ENCODE peak calls at places on chromosomes 11 and 22, in six cellular contexts. I is PC-3, B is fibroblast of lung, T is DND-41, L is astrocyte, H is GM23248. V is an unnamed sample. For H3K4me1, the result is how much of the 10 kb centered on the place peaks cover.

GRCh38 chr11:111941963-111942362 is 4.8 kb downstream of the DIXDC1 start:
- DNase-seq in I (peak), B (no peak), T (no peak), L (no peak), H (peak), V (no peak)

GRCh38 chr11:84914511-84914910 is 712.6 kb downstream of the DLG2 start:
- DNase-seq in I (no peak), B (no peak), T (no peak), L (no peak), H (no peak), V (no peak)

GRCh38 chr11:2898366-2899079 is 12.9 kb upstream of the CDKN1C start:
- DNase-seq in I (peak), B (peak), T (peak), L (peak), H (peak), V (peak)

GRCh38 chr11:69930081-69931059 is 111.2 kb upstream of the FGF3 start:
- DNase-seq in I (no peak), B (no peak), T (no peak), L (no peak), H (no peak), V (no peak)

GRCh38 chr22:25070870-25071465 is 118.5 kb downstream of the KIAA1671 start:
- DNase-seq in I (no peak), B (peak), T (no peak), L (peak), H (no peak), V (no peak)

GRCh38 chr11:8252946-8253345 is 10.7 kb downstream of the LMO1 start:
- DNase-seq in I (no peak), B (no peak), T (no peak), L (no peak), H (no peak), V (no peak)

GRCh38 chr22:30180616-30181015 is 65.9 kb downstream of the LIF start:
- DNase-seq in I (no peak), B (no peak), T (no peak), L (no peak), H (no peak), V (no peak)

GRCh38 chr11:58629857-58630256 is 7.4 kb downstream of the CNTF start:
- DNase-seq in I (peak), B (peak), T (peak), L (peak), H (peak), V (peak)

GRCh38 chr22:24428751-24429410 is 1.5 kb downstream of the ADORA2A start:
- DNase-seq in I (no peak), B (no peak), T (no peak), L (no peak), H (no peak), V (no peak)

GRCh38 chr11:45931739-45932138 is 9.3 kb downstream of the LARGE2 start:
- DNase-seq in I (no peak), B (no peak), T (no peak), L (no peak), H (no peak), V (no peak)

GRCh38 chr22:33321466-33321865 is 263.3 kb upstream of the SYN3 start:
- DNase-seq in I (no peak), B (no peak), T (no peak), L (no peak), H (no peak), V (no peak)

GRCh38 chr11:117980716-117981115 is 5.5 kb upstream of the IL10RA start:
- DNase-seq in I (no peak), B (no peak), T (no peak), L (no peak), H (no peak), V (no peak)

GRCh38 chr11:92266821-92267220 is 42.2 kb downstream of the FAT3 start:
- DNase-seq in I (no peak), B (no peak), T (no peak), L (no peak), H (no peak), V (no peak)

GRCh38 chr11:65069217-65069616 is 10.9 kb upstream of the NAALADL1 start:
- DNase-seq in I (no peak), B (no peak), T (no peak), L (no peak), H (no peak), V (no peak)

GRCh38 chr11:40291304-40292100 is 1168.0 kb downstream of the LRRC4C start:
- DNase-seq in I (no peak), B (peak), T (no peak), L (no peak), H (no peak), V (no peak)

GRCh38 chr22:49142281-49142680 is 685.4 kb downstream of the BRD1 start:
- DNase-seq in I (no peak), B (no peak), T (no peak), L (no peak), H (no peak), V (no peak)

GRCh38 chr11:22554221-22554620 is 71.4 kb downstream of the FANCF start:
- DNase-seq in I (no peak), B (no peak), T (no peak), L (no peak), H (no peak), V (no peak)

GRCh38 chr11:62353841-62354240 is 16.6 kb downstream of the ASRGL1 start:
- DNase-seq in I (peak), B (no peak), T (no peak), L (no peak), H (no peak), V (no peak)

GRCh38 chr11:5069272-5069671 is at the start of gene OR52E1:
- DNase-seq in I (no peak), B (no peak), T (no peak), L (no peak), H (no peak), V (no peak)

GRCh38 chr11:68974421-68975194 is 6.2 kb downstream of the MRGPRD start:
- DNase-seq in I (peak), B (peak), T (peak), L (no peak), H (peak), V (peak)

GRCh38 chr22:20131593-20131855 is at the start of gene ZDHHC8:
- DNase-seq in I (no peak), B (peak), T (peak), L (no peak), H (peak), V (no peak)

GRCh38 chr11:122178795-122179194 is 62.8 kb upstream of the BLID start:
- DNase-seq in I (peak), B (no peak), T (no peak), L (no peak), H (peak), V (peak)

GRCh38 chr22:44186737-44187136 is 6.0 kb downstream of the PARVG start:
- DNase-seq in I (no peak), B (no peak), T (no peak), L (no peak), H (no peak), V (no peak)
- H3K4me1 ChIP-seq in I (under half), B (under half), T (under half), L (under half), H (under half), V (under half)

DNA sequence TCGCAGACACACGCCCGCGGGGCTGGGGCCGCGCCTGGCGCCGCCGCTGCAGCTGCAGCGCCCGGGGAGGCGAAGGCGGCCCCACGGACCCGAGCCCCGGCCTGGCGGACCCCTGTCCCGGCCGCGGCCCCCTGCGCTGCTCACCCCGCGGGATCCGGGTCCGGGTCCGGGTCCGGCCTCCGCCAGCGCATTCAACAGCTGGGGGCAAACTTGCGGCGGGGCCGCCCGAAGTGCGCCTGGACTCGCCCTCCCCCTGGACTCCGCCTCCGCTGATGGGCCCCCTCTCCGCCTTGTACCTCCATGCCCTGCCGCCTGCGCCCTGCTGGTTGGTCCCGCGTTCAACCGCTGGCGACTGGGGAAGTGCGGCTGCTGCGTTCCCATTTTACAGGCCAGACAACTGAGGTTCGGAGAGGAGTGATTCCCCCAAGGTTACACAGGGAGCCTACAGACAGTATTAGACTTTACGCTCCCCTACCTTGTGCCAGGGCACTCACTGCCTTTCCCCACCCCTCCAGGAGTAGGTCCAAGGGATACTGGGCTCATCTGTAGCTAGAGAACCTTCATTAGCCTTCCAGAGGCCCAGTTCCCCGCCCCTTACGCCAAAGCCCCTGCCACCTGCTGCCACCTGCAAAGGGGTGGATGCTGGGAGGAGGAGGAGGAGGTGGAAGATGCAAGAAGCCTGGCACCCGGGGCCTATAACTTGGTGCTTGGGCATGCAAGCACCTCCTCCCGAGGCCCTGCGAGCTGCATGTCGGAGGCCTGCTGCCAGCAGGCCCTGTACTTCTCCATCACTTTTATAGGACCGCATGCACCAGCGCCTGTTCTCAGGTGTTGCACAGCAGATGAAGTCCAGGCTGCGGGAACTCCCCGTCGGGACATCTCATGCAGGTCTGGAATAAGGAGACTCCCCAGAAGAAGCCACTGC is 694 bp upstream of the ELFN2 start:
- DNase-seq in I (no peak), B (no peak), T (no peak), L (no peak), H (peak), V (no peak)
- H2AFZ ChIP-seq in I (no peak), B (no peak), T (no peak), L (peak), H (no peak), V (peak)

GRCh38 chr22:46250035-46250782 is at the start of gene CDPF1:
- DNase-seq in I (peak), B (peak), T (peak), L (peak), H (peak), V (peak)
- TF ChIP-seq EZH2 in I (no peak), B (no peak), T (no peak), L (no peak), H (no peak), V (no peak)

GRCh38 chr11:1858576-1858975 is 5.7 kb downstream of the LSP1 start:
- DNase-seq in I (no peak), B (no peak), T (no peak), L (no peak), H (no peak), V (no peak)

GRCh38 chr11:1862588-1863351 is 9.9 kb downstream of the LSP1 start:
- DNase-seq in I (no peak), B (peak), T (no peak), L (peak), H (peak), V (no peak)

GRCh38 chr11:1858154-1858553 is 5.3 kb downstream of the LSP1 start:
- DNase-seq in I (no peak), B (no peak), T (no peak), L (no peak), H (no peak), V (no peak)

GRCh38 chr11:1861435-1862411 is 8.8 kb downstream of the LSP1 start:
- DNase-seq in I (no peak), B (no peak), T (no peak), L (no peak), H (no peak), V (no peak)

GRCh38 chr11:1860108-1860507 is 7.2 kb downstream of the LSP1 start:
- DNase-seq in I (no peak), B (no peak), T (no peak), L (no peak), H (no peak), V (no peak)
- H3K4me1 ChIP-seq in I (under half), B (under half), T (under half), L (under half), H (under half), V (under half)